ENCODE peak calls at places on chromosomes 6 and 20, in seven cellular contexts. I is endothelial cell of umbilical vein; J is fibroblast of lung; N is Peyer's patch; K is heart right ventricle; M is upper lobe of right lung; E is CD8-positive, alpha-beta T cell. D is an unnamed sample.

GRCh38 chr6:129641344-129641743 is 68.6 kb downstream of the ARHGAP18 start:
- DNase-seq in I (no peak), J (peak; percentile 55), N (no peak), K (no peak), M (no peak), E (no peak), D (no peak)

GRCh38 chr20:57000441-57000968 is 265.9 kb downstream of the BMP7 start:
- DNase-seq in I (no peak), J (no peak), N (no peak), K (no peak), M (no peak), E (no peak), D (peak; percentile 64)

GRCh38 chr6:168616807-168617756 is 176.1 kb downstream of the SMOC2 start:
- DNase-seq in I (no peak), J (no peak), N (no peak), K (no peak), M (no peak), E (no peak), D (no peak)

GRCh38 chr20:36604952-36605308 is 649 bp upstream of the RAB5IF start:
- DNase-seq in I (no peak), J (no peak), N (peak; percentile 83), K (peak; percentile 28), M (peak; percentile 70), E (peak; percentile 45), D (peak; percentile 87)

GRCh38 chr6:101666256-101666655 is 272.7 kb downstream of the GRIK2 start:
- DNase-seq in I (no peak), J (peak; percentile 3), N (no peak), K (no peak), M (no peak), E (no peak), D (peak; percentile 68)

GRCh38 chr20:34776177-34776576 is 49.3 kb downstream of the NCOA6 start:
- DNase-seq in I (no peak), J (no peak), N (no peak), K (no peak), M (no peak), E (no peak), D (no peak)

GRCh38 chr6:151142676-151143075 is 97.1 kb upstream of the AKAP12 start:
- DNase-seq in I (no peak), J (no peak), N (no peak), K (no peak), M (no peak), E (no peak), D (no peak)

GRCh38 chr6:119078449-119079287 is at the start of gene FAM184A:
- DNase-seq in I (peak; percentile 67), J (peak; percentile 63), N (peak; percentile 38), K (peak; percentile 73), M (peak; percentile 87), E (peak; percentile 71), D (peak; percentile 51)

GRCh38 chr20:7285918-7286556 is 518.6 kb downstream of the BMP2 start:
- DNase-seq in I (peak; percentile 88), J (peak; percentile 90), N (no peak), K (peak; percentile 52), M (peak; percentile 67), E (no peak), D (no peak)

GRCh38 chr20:44083220-44083933 is 103.6 kb downstream of the JPH2 start:
- DNase-seq in I (no peak), J (peak; percentile 17), N (no peak), K (peak; percentile 63), M (no peak), E (no peak), D (peak; percentile 82)

GRCh38 chr20:41654884-41655283 is 36.7 kb upstream of the CHD6 start:
- DNase-seq in I (no peak), J (peak; percentile 9), N (no peak), K (no peak), M (no peak), E (no peak), D (no peak)

GRCh38 chr6:111552241-111552744 is 53.4 kb downstream of the TRAF3IP2 start:
- DNase-seq in I (peak; percentile 89), J (peak; percentile 96), N (no peak), K (peak; percentile 40), M (peak; percentile 69), E (no peak), D (no peak)

GRCh38 chr6:164247106-164247505 is 832.6 kb downstream of the QKI start:
- DNase-seq in I (no peak), J (no peak), N (no peak), K (no peak), M (no peak), E (no peak), D (no peak)

GRCh38 chr20:57156050-57156770 is 110.2 kb downstream of the BMP7 start:
- DNase-seq in I (no peak), J (no peak), N (no peak), K (no peak), M (no peak), E (no peak), D (peak; percentile 69)

GRCh38 chr20:63896136-63896890 is 1.4 kb downstream of the DNAJC5 start:
- DNase-seq in I (peak; percentile 45), J (peak; percentile 20), N (peak; percentile 65), K (peak; percentile 48), M (peak; percentile 81), E (peak; percentile 32), D (no peak)

GRCh38 chr6:160129886-160130615 is 8.4 kb downstream of the SLC22A1 start:
- DNase-seq in I (no peak), J (no peak), N (no peak), K (no peak), M (no peak), E (no peak), D (no peak)

GRCh38 chr20:41072099-41072798 is 43.6 kb downstream of the TOP1 start:
- DNase-seq in I (peak; percentile 93), J (peak; percentile 89), N (no peak), K (no peak), M (no peak), E (no peak), D (peak; percentile 89)

GRCh38 chr6:139939189-139939979 is 564.9 kb upstream of the CITED2 start:
- DNase-seq in I (no peak), J (no peak), N (no peak), K (no peak), M (no peak), E (no peak), D (no peak)

GRCh38 chr6:43091592-43091991 is 15.5 kb downstream of the PTK7 start:
- DNase-seq in I (no peak), J (no peak), N (no peak), K (no peak), M (no peak), E (no peak), D (no peak)

GRCh38 chr20:43925786-43926185 is 11.1 kb downstream of the TOX2 start:
- DNase-seq in I (peak; percentile 51), J (peak; percentile 66), N (no peak), K (peak; percentile 38), M (peak; percentile 61), E (peak; percentile 49), D (peak; percentile 77)

GRCh38 chr20:45630366-45630765 is 718 bp downstream of the WFDC9 start:
- DNase-seq in I (no peak), J (no peak), N (no peak), K (no peak), M (no peak), E (no peak), D (no peak)

GRCh38 chr20:20454850-20455627 is 87.1 kb downstream of the INSM1 start:
- DNase-seq in I (no peak), J (no peak), N (no peak), K (no peak), M (no peak), E (no peak), D (no peak)

GRCh38 chr6:165726915-165727314 is 63.9 kb upstream of the PDE10A start:
- DNase-seq in I (no peak), J (no peak), N (no peak), K (no peak), M (no peak), E (no peak), D (no peak)

GRCh38 chr6:167141667-167142432 is 15.9 kb downstream of the GPR31 start:
- DNase-seq in I (peak; percentile 11), J (no peak), N (peak; percentile 58), K (peak; percentile 56), M (no peak), E (peak; percentile 37), D (no peak)

GRCh38 chr6:2643935-2644539 is 106.7 kb downstream of the MYLK4 start:
- DNase-seq in I (no peak), J (no peak), N (no peak), K (no peak), M (no peak), E (no peak), D (no peak)

GRCh38 chr6:3744901-3745470 is 6.5 kb downstream of the PXDC1 start:
- DNase-seq in I (no peak), J (no peak), N (no peak), K (no peak), M (no peak), E (no peak), D (no peak)
- TF ChIP-seq CTCF in I (no peak), J (no peak), N (no peak), K (no peak), M (no peak), E (no peak), D (no peak)

GRCh38 chr6:44222987-44223470 is 366 bp upstream of the SLC29A1 start:
- DNase-seq in I (peak; percentile 61), J (no peak), N (no peak), K (peak; percentile 23), M (no peak), E (no peak), D (no peak)
- H3K4me1 ChIP-seq in I (peaks cover 61% of the 10 kb centered on the region), J (peaks cover 25% of the 10 kb centered on the region), N (peaks cover 17% of the 10 kb centered on the region), K (peaks cover 96% of the 10 kb centered on the region), M (peaks cover 63% of the 10 kb centered on the region), E (peaks cover 28% of the 10 kb centered on the region), D (peaks cover 13% of the 10 kb centered on the region)

DNA sequence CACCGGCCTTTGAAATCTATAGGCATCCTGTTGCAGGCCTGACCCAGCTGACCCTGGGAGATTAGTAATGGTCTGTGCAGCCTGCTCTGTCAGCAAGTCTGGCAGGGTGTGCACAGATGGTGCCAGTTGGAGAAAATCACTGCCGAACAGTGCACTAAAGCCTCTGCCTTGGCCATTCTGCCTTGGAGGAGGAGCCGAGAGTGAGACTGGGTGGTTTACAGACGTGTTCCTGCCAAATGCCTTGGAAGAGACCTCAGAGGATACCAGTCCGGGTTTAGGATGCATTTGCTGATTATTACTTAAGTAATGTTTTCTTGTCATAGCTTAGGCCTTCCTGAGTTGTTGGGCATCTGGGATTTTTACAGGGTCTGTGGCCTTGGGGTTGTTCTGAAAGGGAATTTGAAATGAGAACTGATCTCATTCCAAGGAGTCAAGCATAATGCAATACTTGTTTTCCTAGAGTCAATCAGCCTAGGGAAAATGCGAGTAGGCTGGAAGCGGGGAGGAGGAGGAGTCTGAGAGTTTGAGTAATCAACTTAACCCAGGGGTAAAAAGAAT is 292.1 kb downstream of the SOX4 start:
- DNase-seq in I (peak; percentile 93), J (peak; percentile 91), N (no peak), K (peak; percentile 16), M (no peak), E (no peak), D (peak; percentile 84)
- H3K4me3 ChIP-seq in I (no peak overlapping the region), J (no peak overlapping the region), N (no peak overlapping the region), K (no peak overlapping the region), M (no peak overlapping the region), E (no peak overlapping the region), D (no peak overlapping the region)

GRCh38 chr6:40713002-40713719 is 126.0 kb upstream of the LRFN2 start:
- DNase-seq in I (no peak), J (no peak), N (no peak), K (no peak), M (no peak), E (no peak), D (no peak)
- TF ChIP-seq CTCF in I (no peak), J (peak; percentile 10), N (no peak), K (no peak), M (no peak), E (no peak), D (no peak)